ENCODE peak calls at places on chromosomes 16 and 17, in six cellular contexts. F, I, E, U, X and M are unnamed samples.

GRCh38 chr17:41723801-41724475 is 10.5 kb downstream of the HAP1 start:
- DNase-seq in F (no peak), E (no peak), I (no peak), U (no peak), X (no peak), M (no peak)

GRCh38 chr17:48588519-48588918 is 1.5 kb downstream of the HOXB3 start:
- DNase-seq in I (no peak), U (peak; percentile 53), X (no peak), F (no peak), E (no peak), M (no peak)

GRCh38 chr16:3182608-3183444 is 5.2 kb upstream of the OR1F1 start:
- DNase-seq in E (no peak), U (peak; percentile 55), X (peak; percentile 37), F (peak; percentile 35), I (peak; percentile 88), M (peak; percentile 66)

GRCh38 chr16:12172343-12172742 is 195.8 kb downstream of the SNX29 start:
- DNase-seq in U (no peak), E (no peak), I (no peak), F (no peak), X (no peak), M (no peak)

GRCh38 chr17:12047977-12048376 is 27.3 kb downstream of the MAP2K4 start:
- DNase-seq in I (peak; percentile 19), U (no peak), X (no peak), E (no peak), F (no peak), M (no peak)

GRCh38 chr17:2967515-2967914 is 95.9 kb downstream of the OR1D5 start:
- DNase-seq in F (no peak), U (no peak), X (no peak), I (no peak), E (no peak), M (no peak)

GRCh38 chr16:4874686-4875085 is 27.4 kb downstream of the UBN1 start:
- DNase-seq in I (no peak), X (no peak), U (no peak), F (no peak), E (no peak), M (no peak)

GRCh38 chr16:69413045-69413664 is 11.3 kb upstream of the CYB5B start:
- DNase-seq in I (no peak), X (no peak), E (no peak), U (no peak), F (no peak), M (no peak)

GRCh38 chr17:27319536-27320221 is 25.8 kb downstream of the WSB1 start:
- DNase-seq in E (no peak), F (peak; percentile 68), X (peak; percentile 88), I (no peak), U (peak; percentile 48), M (no peak)

GRCh38 chr16:55499951-55500350 is 8.9 kb upstream of the LPCAT2 start:
- DNase-seq in U (peak; percentile 99), F (no peak), X (no peak), I (peak; percentile 40), E (no peak), M (peak; percentile 82)

GRCh38 chr17:41013181-41013580 is 4.3 kb upstream of the KRTAP3-1 start:
- DNase-seq in U (no peak), E (no peak), X (no peak), F (no peak), I (no peak), M (no peak)

GRCh38 chr17:65914784-65915342 is 277.1 kb downstream of the CEP112 start:
- DNase-seq in U (no peak), I (no peak), F (no peak), X (no peak), E (no peak), M (no peak)

GRCh38 chr16:70304892-70305448 is 6.0 kb downstream of the DDX19B start:
- DNase-seq in X (no peak), E (no peak), F (no peak), I (no peak), U (no peak), M (no peak)

GRCh38 chr16:21565816-21566669 is 33.3 kb upstream of the METTL9 start:
- DNase-seq in I (no peak), F (peak; percentile 5), U (no peak), E (no peak), X (peak; percentile 23), M (no peak)

GRCh38 chr17:59764292-59764741 is 56.9 kb downstream of the VMP1 start:
- DNase-seq in F (no peak), E (no peak), X (no peak), U (peak; percentile 37), I (no peak), M (no peak)

GRCh38 chr17:2931426-2931825 is 132.0 kb downstream of the OR1D5 start:
- DNase-seq in F (no peak), U (no peak), X (no peak), E (no peak), I (no peak), M (no peak)

GRCh38 chr16:66512589-66513404 is 37.1 kb downstream of the TK2 start:
- DNase-seq in U (no peak), X (peak; percentile 21), E (no peak), F (no peak), I (peak; percentile 86), M (no peak)

GRCh38 chr17:3592216-3592860 is 16.9 kb downstream of the TRPV1 start:
- DNase-seq in I (no peak), F (no peak), X (no peak), U (no peak), E (no peak), M (no peak)

GRCh38 chr17:47962901-47963300 is 5.2 kb upstream of the PRR15L start:
- DNase-seq in X (no peak), F (no peak), I (no peak), E (no peak), U (no peak), M (no peak)

GRCh38 chr17:3256575-3256974 is 41.6 kb downstream of the OR3A1 start:
- DNase-seq in F (no peak), I (no peak), E (no peak), X (no peak), U (no peak), M (no peak)

GRCh38 chr17:48283390-48283789 is 146.6 kb downstream of the SKAP1 start:
- DNase-seq in F (no peak), E (no peak), I (no peak), U (no peak), X (no peak), M (no peak)

GRCh38 chr17:44768505-44769142 is 9.8 kb downstream of the ADAM11 start:
- DNase-seq in E (no peak), I (no peak), F (no peak), X (no peak), U (no peak), M (no peak)

GRCh38 chr17:73551756-73552155 is 92.5 kb downstream of the SDK2 start:
- DNase-seq in X (no peak), U (no peak), F (no peak), E (no peak), I (no peak), M (no peak)

GRCh38 chr17:17416007-17416399 is 60.8 kb upstream of the MED9 start:
- DNase-seq in X (no peak), E (no peak), I (peak; percentile 91), U (peak; percentile 83), F (no peak), M (peak; percentile 60)

GRCh38 chr17:64535357-64535756 is 28.6 kb downstream of the CEP95 start:
- DNase-seq in F (no peak), U (no peak), I (no peak), E (no peak), X (no peak), M (no peak)

GRCh38 chr17:64540118-64540776 is 33.5 kb downstream of the CEP95 start:
- DNase-seq in I (no peak), U (no peak), E (no peak), F (no peak), X (no peak), M (no peak)

GRCh38 chr17:64536913-64537312 is 30.1 kb downstream of the CEP95 start:
- DNase-seq in X (no peak), E (no peak), I (no peak), U (no peak), F (no peak), M (no peak)

GRCh38 chr17:64537488-64537887 is 30.7 kb downstream of the CEP95 start:
- DNase-seq in F (no peak), E (no peak), I (no peak), X (no peak), U (no peak), M (no peak)

GRCh38 chr17:64538508-64539120 is 31.8 kb downstream of the CEP95 start:
- DNase-seq in I (no peak), X (no peak), U (no peak), F (no peak), E (no peak), M (no peak)
- TF ChIP-seq POLR2A in I (no peak), X (no peak), U (no peak), F (no peak), E (no peak), M (no peak)

DNA sequence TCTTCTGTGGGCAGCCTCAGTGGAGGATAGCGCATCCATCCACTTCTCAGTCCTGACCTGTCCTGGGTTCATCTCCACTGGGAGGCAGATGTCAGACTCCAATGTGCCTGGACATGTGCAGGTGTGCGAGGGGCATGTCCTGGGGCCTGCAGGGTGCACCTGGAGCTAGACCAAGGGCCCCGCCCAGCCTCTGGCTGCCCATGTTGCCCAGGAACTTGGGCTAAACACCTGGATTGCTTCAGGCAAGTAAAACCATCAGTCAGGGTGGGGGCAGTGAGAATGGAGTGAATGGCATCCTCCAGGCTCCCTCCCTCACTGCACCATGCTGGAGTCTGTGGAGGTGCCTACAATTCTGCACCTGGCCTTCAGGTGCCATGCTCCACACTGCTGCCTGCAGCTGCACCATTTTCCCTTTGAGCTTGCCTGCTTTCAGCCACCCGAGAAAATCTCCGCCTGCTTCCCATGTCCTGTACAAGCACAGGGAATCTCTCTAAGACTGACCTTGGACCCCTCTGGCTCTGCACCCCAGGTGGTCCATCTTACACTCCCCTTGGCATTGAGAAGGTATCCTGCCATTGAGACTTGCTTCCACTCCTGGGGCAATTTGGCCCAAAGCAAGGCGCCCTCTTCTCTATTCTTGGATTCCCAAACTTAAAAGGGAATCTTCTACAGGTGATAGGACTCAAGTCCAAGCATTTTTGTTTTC is 2.1 kb upstream of the MFSD6L start:
- DNase-seq in E (no peak), X (no peak), F (no peak), I (no peak), U (no peak), M (no peak)
- TF ChIP-seq POLR2A in E (no peak), X (no peak), F (no peak), I (no peak), U (no peak), M (no peak)

GRCh38 chr16:89277641-89278341 is 60.3 kb downstream of the ZNF778 start:
- DNase-seq in X (no peak), I (no peak), F (no peak), E (no peak), U (no peak), M (no peak)
- TF ChIP-seq POLR2A in X (no peak), I (no peak), F (no peak), E (no peak), U (no peak), M (no peak)

DNA sequence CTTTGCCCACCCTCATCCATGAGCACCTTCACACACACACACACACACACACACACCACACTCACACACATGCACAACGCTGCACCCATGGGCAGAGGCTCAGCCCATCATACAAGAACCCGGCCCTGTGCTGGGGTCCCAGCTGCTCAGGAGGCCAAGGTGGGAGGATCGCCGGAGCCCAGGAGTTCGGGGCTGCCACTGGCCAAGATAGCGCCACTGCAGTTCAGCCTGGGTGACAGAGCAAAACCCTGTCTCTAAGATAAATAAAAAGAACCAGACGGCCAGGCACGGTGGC is 3.4 kb upstream of the FSCN2 start:
- DNase-seq in X (no peak), E (no peak), U (no peak), F (no peak), I (no peak), M (no peak)
- TF ChIP-seq POLR2A in X (no peak), E (no peak), U (no peak), F (no peak), I (no peak), M (no peak)

GRCh38 chr17:75845058-75845711 is 981 bp upstream of the UNC13D start:
- DNase-seq in F (peak; percentile 91), I (peak; percentile 91), U (peak; percentile 73), X (peak; percentile 93), E (no peak), M (peak; percentile 92)
- TF ChIP-seq POLR2A in F (peak; percentile 42), I (no peak), U (no peak), X (no peak), E (no peak), M (peak; percentile 22)